ENCODE peak calls at places on chromosomes 12 and 14, in eight cellular contexts. One of them, this sample, is unnamed.

GRCh38 chr12:53196486-53196885 is 10.6 kb downstream of the ITGB7 start:
- DNase-seq in progenitor cell of endocrine pancreas: no peak
- DNase-seq in glutamatergic neuron: no peak
- DNase-seq in H1: no peak
- DNase-seq in fibroblast of lung: no peak
- DNase-seq in Calu3: no peak
- DNase-seq in neural crest cell: no peak
- DNase-seq in neural progenitor cell: no peak
- DNase-seq in this sample: no peak

GRCh38 chr12:106903241-106903950 is 52.3 kb upstream of the TMEM263 start:
- DNase-seq in neural progenitor cell: peak
- DNase-seq in Calu3: peak
- DNase-seq in fibroblast of lung: peak
- DNase-seq in progenitor cell of endocrine pancreas: peak
- DNase-seq in neural crest cell: peak
- DNase-seq in glutamatergic neuron: peak
- DNase-seq in H1: peak
- DNase-seq in this sample: no peak

GRCh38 chr12:92971869-92972524 is 42.9 kb upstream of the EEA1 start:
- DNase-seq in fibroblast of lung: peak
- DNase-seq in Calu3: no peak
- DNase-seq in glutamatergic neuron: no peak
- DNase-seq in H1: no peak
- DNase-seq in progenitor cell of endocrine pancreas: no peak
- DNase-seq in neural progenitor cell: no peak
- DNase-seq in neural crest cell: no peak
- DNase-seq in this sample: no peak

GRCh38 chr12:50901685-50902113 is 50.6 kb upstream of the HIGD1C start:
- DNase-seq in neural crest cell: no peak
- DNase-seq in progenitor cell of endocrine pancreas: no peak
- DNase-seq in neural progenitor cell: no peak
- DNase-seq in Calu3: no peak
- DNase-seq in fibroblast of lung: no peak
- DNase-seq in H1: no peak
- DNase-seq in glutamatergic neuron: no peak
- DNase-seq in this sample: no peak

GRCh38 chr12:27657296-27657695 is 39.0 kb upstream of the REP15 start:
- DNase-seq in Calu3: no peak
- DNase-seq in neural crest cell: no peak
- DNase-seq in glutamatergic neuron: no peak
- DNase-seq in H1: no peak
- DNase-seq in fibroblast of lung: peak
- DNase-seq in neural progenitor cell: no peak
- DNase-seq in progenitor cell of endocrine pancreas: no peak
- DNase-seq in this sample: no peak

GRCh38 chr12:110546339-110546738 is 36.8 kb downstream of the PPTC7 start:
- DNase-seq in H1: no peak
- DNase-seq in fibroblast of lung: peak
- DNase-seq in progenitor cell of endocrine pancreas: no peak
- DNase-seq in glutamatergic neuron: no peak
- DNase-seq in neural crest cell: no peak
- DNase-seq in Calu3: no peak
- DNase-seq in neural progenitor cell: no peak
- DNase-seq in this sample: no peak

GRCh38 chr12:115873416-115874082 is 403.9 kb downstream of the MED13L start:
- DNase-seq in progenitor cell of endocrine pancreas: no peak
- DNase-seq in neural crest cell: no peak
- DNase-seq in fibroblast of lung: no peak
- DNase-seq in H1: no peak
- DNase-seq in neural progenitor cell: no peak
- DNase-seq in glutamatergic neuron: no peak
- DNase-seq in Calu3: no peak
- DNase-seq in this sample: no peak

GRCh38 chr12:32089156-32089950 is 17.3 kb upstream of the BICD1 start:
- DNase-seq in H1: no peak
- DNase-seq in neural progenitor cell: peak
- DNase-seq in progenitor cell of endocrine pancreas: no peak
- DNase-seq in Calu3: no peak
- DNase-seq in fibroblast of lung: no peak
- DNase-seq in glutamatergic neuron: peak
- DNase-seq in neural crest cell: no peak
- DNase-seq in this sample: no peak

GRCh38 chr12:23898121-23898520 is 51.3 kb downstream of the SOX5 start:
- DNase-seq in fibroblast of lung: no peak
- DNase-seq in progenitor cell of endocrine pancreas: no peak
- DNase-seq in H1: no peak
- DNase-seq in neural progenitor cell: no peak
- DNase-seq in neural crest cell: no peak
- DNase-seq in Calu3: no peak
- DNase-seq in glutamatergic neuron: no peak
- DNase-seq in this sample: no peak

GRCh38 chr12:64733857-64734256 is 25.3 kb downstream of the GNS start:
- DNase-seq in H1: no peak
- DNase-seq in Calu3: peak
- DNase-seq in neural crest cell: no peak
- DNase-seq in progenitor cell of endocrine pancreas: no peak
- DNase-seq in neural progenitor cell: no peak
- DNase-seq in fibroblast of lung: no peak
- DNase-seq in glutamatergic neuron: no peak
- DNase-seq in this sample: no peak

GRCh38 chr12:69007858-69008314 is 74.9 kb upstream of the CPM start:
- DNase-seq in neural crest cell: no peak
- DNase-seq in glutamatergic neuron: no peak
- DNase-seq in neural progenitor cell: peak
- DNase-seq in Calu3: no peak
- DNase-seq in H1: no peak
- DNase-seq in fibroblast of lung: peak
- DNase-seq in progenitor cell of endocrine pancreas: no peak
- DNase-seq in this sample: no peak

GRCh38 chr12:87667378-87667777 is 361.8 kb downstream of the C12orf50 start:
- DNase-seq in glutamatergic neuron: no peak
- DNase-seq in progenitor cell of endocrine pancreas: no peak
- DNase-seq in neural progenitor cell: no peak
- DNase-seq in fibroblast of lung: peak
- DNase-seq in H1: no peak
- DNase-seq in Calu3: peak
- DNase-seq in neural crest cell: no peak
- DNase-seq in this sample: no peak
- TF ChIP-seq CTCF in glutamatergic neuron: no peak
- TF ChIP-seq CTCF in progenitor cell of endocrine pancreas: peak
- TF ChIP-seq CTCF in neural progenitor cell: no peak
- TF ChIP-seq CTCF in fibroblast of lung: no peak
- TF ChIP-seq CTCF in H1: no peak
- TF ChIP-seq CTCF in Calu3: no peak
- TF ChIP-seq CTCF in neural crest cell: no peak
- TF ChIP-seq CTCF in this sample: no peak

DNA sequence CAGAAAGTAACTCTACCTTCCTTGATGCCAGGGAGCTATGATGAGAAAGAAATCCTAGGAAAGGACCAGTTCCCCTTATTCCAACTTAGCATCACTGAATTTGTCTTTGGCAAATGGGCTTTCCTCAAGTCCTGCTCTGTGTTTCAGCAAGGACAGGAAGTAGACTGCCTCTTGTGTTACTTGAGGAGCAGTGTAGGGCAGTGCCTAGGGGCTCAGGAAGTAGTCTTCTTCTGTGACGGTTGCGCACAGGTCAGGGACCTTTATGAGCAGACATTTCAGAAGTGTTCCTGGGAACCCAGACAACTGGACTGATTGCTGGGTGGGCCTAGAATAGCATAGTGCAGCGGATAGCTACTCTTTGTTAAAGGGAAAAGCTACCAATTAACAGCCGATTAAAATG is 2.7 kb downstream of the LGALS3 start:
- DNase-seq in H1: no peak
- DNase-seq in glutamatergic neuron: no peak
- DNase-seq in fibroblast of lung: no peak
- DNase-seq in Calu3: peak
- DNase-seq in progenitor cell of endocrine pancreas: no peak
- DNase-seq in neural crest cell: no peak
- DNase-seq in neural progenitor cell: no peak
- DNase-seq in this sample: no peak
- TF ChIP-seq CTCF in H1: no peak
- TF ChIP-seq CTCF in glutamatergic neuron: no peak
- TF ChIP-seq CTCF in fibroblast of lung: no peak
- TF ChIP-seq CTCF in Calu3: no peak
- TF ChIP-seq CTCF in progenitor cell of endocrine pancreas: no peak
- TF ChIP-seq CTCF in neural crest cell: no peak
- TF ChIP-seq CTCF in neural progenitor cell: no peak
- TF ChIP-seq CTCF in this sample: peak

GRCh38 chr14:93207468-93208308 is 632 bp downstream of the UBR7 start:
- DNase-seq in neural progenitor cell: peak
- DNase-seq in neural crest cell: peak
- DNase-seq in glutamatergic neuron: peak
- DNase-seq in H1: peak
- DNase-seq in progenitor cell of endocrine pancreas: peak
- DNase-seq in Calu3: peak
- DNase-seq in fibroblast of lung: peak
- DNase-seq in this sample: no peak
- TF ChIP-seq CTCF in neural progenitor cell: peak
- TF ChIP-seq CTCF in neural crest cell: peak
- TF ChIP-seq CTCF in glutamatergic neuron: peak
- TF ChIP-seq CTCF in H1: peak
- TF ChIP-seq CTCF in progenitor cell of endocrine pancreas: peak
- TF ChIP-seq CTCF in Calu3: peak
- TF ChIP-seq CTCF in fibroblast of lung: peak
- TF ChIP-seq CTCF in this sample: peak

GRCh38 chr14:68768316-68768715 is 24.6 kb downstream of the ZFP36L1 start:
- DNase-seq in neural progenitor cell: no peak
- DNase-seq in neural crest cell: no peak
- DNase-seq in glutamatergic neuron: peak
- DNase-seq in progenitor cell of endocrine pancreas: no peak
- DNase-seq in H1: no peak
- DNase-seq in Calu3: no peak
- DNase-seq in fibroblast of lung: no peak
- DNase-seq in this sample: no peak

GRCh38 chr14:68766299-68767247 is 26.3 kb downstream of the ZFP36L1 start:
- DNase-seq in progenitor cell of endocrine pancreas: no peak
- DNase-seq in neural progenitor cell: no peak
- DNase-seq in Calu3: no peak
- DNase-seq in neural crest cell: no peak
- DNase-seq in fibroblast of lung: no peak
- DNase-seq in H1: no peak
- DNase-seq in glutamatergic neuron: peak
- DNase-seq in this sample: no peak

GRCh38 chr14:68770553-68771286 is 22.1 kb downstream of the ZFP36L1 start:
- DNase-seq in Calu3: no peak
- DNase-seq in progenitor cell of endocrine pancreas: no peak
- DNase-seq in H1: no peak
- DNase-seq in fibroblast of lung: no peak
- DNase-seq in neural crest cell: no peak
- DNase-seq in neural progenitor cell: no peak
- DNase-seq in glutamatergic neuron: peak
- DNase-seq in this sample: no peak

GRCh38 chr14:68770051-68770450 is 22.8 kb downstream of the ZFP36L1 start:
- DNase-seq in neural crest cell: no peak
- DNase-seq in H1: no peak
- DNase-seq in neural progenitor cell: no peak
- DNase-seq in fibroblast of lung: no peak
- DNase-seq in Calu3: no peak
- DNase-seq in progenitor cell of endocrine pancreas: no peak
- DNase-seq in glutamatergic neuron: peak
- DNase-seq in this sample: no peak

GRCh38 chr14:68767248-68767645 is 25.6 kb downstream of the ZFP36L1 start:
- DNase-seq in neural progenitor cell: no peak
- DNase-seq in Calu3: no peak
- DNase-seq in H1: no peak
- DNase-seq in neural crest cell: no peak
- DNase-seq in progenitor cell of endocrine pancreas: no peak
- DNase-seq in fibroblast of lung: no peak
- DNase-seq in glutamatergic neuron: peak
- DNase-seq in this sample: no peak
- TF ChIP-seq CTCF in neural progenitor cell: no peak
- TF ChIP-seq CTCF in Calu3: no peak
- TF ChIP-seq CTCF in H1: no peak
- TF ChIP-seq CTCF in neural crest cell: no peak
- TF ChIP-seq CTCF in progenitor cell of endocrine pancreas: no peak
- TF ChIP-seq CTCF in fibroblast of lung: no peak
- TF ChIP-seq CTCF in glutamatergic neuron: no peak
- TF ChIP-seq CTCF in this sample: no peak

DNA sequence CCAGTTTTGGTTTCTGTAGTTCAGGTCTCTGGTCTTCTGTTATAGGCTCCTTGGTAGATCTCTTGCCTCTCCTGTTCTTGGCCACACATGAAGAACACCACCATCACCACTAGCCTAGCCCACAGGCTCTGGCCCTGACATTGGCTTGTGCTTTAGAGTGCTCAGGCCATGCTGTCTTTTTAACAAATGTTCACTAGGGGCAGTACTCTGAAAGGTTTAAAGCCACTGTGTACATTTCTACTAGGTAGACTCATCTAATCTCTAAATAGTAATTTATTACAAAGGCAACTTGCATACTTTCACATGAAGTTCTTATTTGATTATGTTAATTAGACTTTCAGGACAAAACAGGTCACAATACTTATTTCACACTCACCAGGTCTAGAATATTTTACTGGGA is 38.3 kb downstream of the PDE6H start:
- DNase-seq in fibroblast of lung: no peak
- DNase-seq in glutamatergic neuron: no peak
- DNase-seq in H1: no peak
- DNase-seq in neural crest cell: no peak
- DNase-seq in neural progenitor cell: no peak
- DNase-seq in Calu3: no peak
- DNase-seq in progenitor cell of endocrine pancreas: no peak
- DNase-seq in this sample: no peak
- TF ChIP-seq CTCF in fibroblast of lung: no peak
- TF ChIP-seq CTCF in glutamatergic neuron: no peak
- TF ChIP-seq CTCF in H1: peak
- TF ChIP-seq CTCF in neural crest cell: peak
- TF ChIP-seq CTCF in neural progenitor cell: peak
- TF ChIP-seq CTCF in Calu3: peak
- TF ChIP-seq CTCF in progenitor cell of endocrine pancreas: peak
- TF ChIP-seq CTCF in this sample: no peak

This sample was measured in esophagus muscularis mucosa.